ENCODE peak calls at places on chromosomes 16 and 17, in four cellular contexts. N, V, X and E are unnamed samples.

GRCh38 chr17:7982666-7983065 is 19.7 kb upstream of the GUCY2D start:
- DNase-seq in X (no peak), N (peak), V (no peak), E (no peak)

GRCh38 chr16:12639044-12639443 is 164.6 kb downstream of the CPPED1 start:
- DNase-seq in X (no peak), V (peak), N (peak), E (no peak)

GRCh38 chr16:4733747-4734062 is 366 bp downstream of the ANKS3 start:
- DNase-seq in X (no peak), N (no peak), V (no peak), E (no peak)

GRCh38 chr17:45409659-45410076 is 23.0 kb downstream of the ARHGAP27 start:
- DNase-seq in X (no peak), N (no peak), V (no peak), E (no peak)

GRCh38 chr17:60439501-60439900 is 17.2 kb downstream of the CHCT1 start:
- DNase-seq in V (peak), N (no peak), X (no peak), E (no peak)

GRCh38 chr17:75910699-75911098 is 6.0 kb upstream of the MRPL38 start:
- DNase-seq in N (peak), X (no peak), V (no peak), E (peak)

GRCh38 chr17:77375526-77375916 is 234.8 kb downstream of the SEC14L1 start:
- DNase-seq in X (no peak), N (peak), V (no peak), E (no peak)

GRCh38 chr17:68424188-68424587 is 33.1 kb downstream of the WIPI1 start:
- DNase-seq in X (no peak), V (no peak), N (no peak), E (no peak)

GRCh38 chr16:82900611-82901010 is 273.8 kb downstream of the CDH13 start:
- DNase-seq in N (no peak), X (no peak), V (no peak), E (no peak)

GRCh38 chr17:77369544-77369971 is 228.8 kb downstream of the SEC14L1 start:
- DNase-seq in X (no peak), N (peak), V (no peak), E (no peak)

GRCh38 chr17:55770220-55770870 is 19.5 kb downstream of the PCTP start:
- DNase-seq in V (peak), X (no peak), N (peak), E (no peak)

GRCh38 chr17:41060052-41060604 is at the start of gene KRTAP2-3:
- DNase-seq in N (no peak), V (peak), X (no peak), E (no peak)

GRCh38 chr17:7714721-7715594 is 2.6 kb upstream of the DNAH2 start:
- DNase-seq in N (no peak), X (no peak), V (no peak), E (no peak)

GRCh38 chr17:26773189-26774188 is 520.4 kb upstream of the WSB1 start:
- DNase-seq in N (no peak), V (no peak), X (no peak), E (no peak)

GRCh38 chr17:28727727-28728363 is 743 bp upstream of the NEK8 start:
- DNase-seq in N (peak), V (peak), X (peak), E (peak)

GRCh38 chr17:43661699-43662431 is at the start of gene MEOX1:
- DNase-seq in N (no peak), X (peak), V (no peak), E (no peak)

GRCh38 chr16:66457888-66458287 is 30.8 kb downstream of the BEAN1 start:
- DNase-seq in X (no peak), V (no peak), N (no peak), E (no peak)

GRCh38 chr16:15567823-15568222 is 75.1 kb downstream of the MARF1 start:
- DNase-seq in X (no peak), V (no peak), N (no peak), E (no peak)

GRCh38 chr17:71753070-71753469 is 367.8 kb upstream of the SOX9 start:
- DNase-seq in V (no peak), N (no peak), X (no peak), E (no peak)

GRCh38 chr17:67218385-67218950 is 26.5 kb downstream of the HELZ start:
- DNase-seq in X (no peak), N (no peak), V (no peak), E (no peak)

GRCh38 chr17:76077582-76078110 is 1.3 kb upstream of the ZACN start:
- DNase-seq in N (no peak), X (no peak), V (no peak), E (no peak)

GRCh38 chr17:2060681-2061440 is 6.0 kb downstream of the HIC1 start:
- DNase-seq in N (no peak), V (no peak), X (no peak), E (no peak)

GRCh38 chr16:81505011-81505660 is 60.5 kb downstream of the CMIP start:
- DNase-seq in X (peak), N (peak), V (no peak), E (no peak)

GRCh38 chr17:42345396-42346078 is 42.7 kb downstream of the STAT3 start:
- DNase-seq in X (no peak), V (no peak), N (no peak), E (no peak)

GRCh38 chr16:68866933-68867332 is 23.6 kb downstream of the TANGO6 start:
- DNase-seq in X (no peak), N (no peak), V (no peak), E (no peak)

GRCh38 chr16:10868562-10869469 is 8.2 kb upstream of the CIITA start:
- DNase-seq in N (no peak), V (no peak), X (no peak), E (no peak)

GRCh38 chr17:44211281-44212265 is 7.9 kb downstream of the UBTF start:
- DNase-seq in X (no peak), N (no peak), V (no peak), E (no peak)

GRCh38 chr17:34997355-34997862 is 17.1 kb downstream of the LIG3 start:
- DNase-seq in V (no peak), X (no peak), N (no peak), E (no peak)

GRCh38 chr17:2266045-2266864 is 37.3 kb downstream of the SMG6 start:
- DNase-seq in N (no peak), X (peak), V (no peak), E (no peak)

GRCh38 chr17:50627782-50628601 is 6.7 kb upstream of the ABCC3 start:
- DNase-seq in V (peak), X (no peak), N (no peak), E (peak)

GRCh38 chr17:50625032-50625871 is 9.4 kb upstream of the ABCC3 start:
- DNase-seq in V (no peak), X (no peak), N (no peak), E (no peak)

GRCh38 chr17:50627386-50627781 is 7.3 kb upstream of the ABCC3 start:
- DNase-seq in X (no peak), N (no peak), V (no peak), E (no peak)

GRCh38 chr17:50624321-50624935 is 10.3 kb upstream of the ABCC3 start:
- DNase-seq in V (no peak), N (no peak), X (no peak), E (no peak)

DNA sequence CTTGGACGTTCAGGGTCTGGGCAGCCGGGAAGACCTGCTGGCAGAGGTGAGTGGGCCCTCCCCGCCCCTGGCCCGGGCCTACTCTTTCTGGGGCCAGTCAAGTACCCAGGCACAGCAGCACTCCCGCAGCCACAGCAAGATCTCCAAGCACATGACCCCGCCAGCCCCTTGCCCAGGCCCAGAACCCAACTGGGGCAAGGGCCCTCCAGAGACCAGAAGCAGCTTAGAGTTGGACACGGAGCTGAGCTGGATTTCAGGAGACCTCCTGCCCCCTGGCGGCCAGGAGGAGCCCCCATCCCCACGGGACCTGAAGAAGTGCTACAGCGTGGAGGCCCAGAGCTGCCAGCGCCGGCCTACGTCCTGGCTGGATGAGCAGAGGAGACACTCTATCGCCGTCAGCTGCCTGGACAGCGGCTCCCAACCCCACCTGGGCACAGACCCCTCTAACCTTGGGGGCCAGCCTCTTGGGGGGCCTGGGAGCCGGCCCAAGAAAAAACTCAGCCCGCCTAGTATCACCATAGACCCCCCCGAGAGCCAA is 8.6 kb upstream of the ABCC3 start:
- DNase-seq in N (peak), V (peak), X (no peak), E (peak)
- TF ChIP-seq NR2C2 in N (no peak), V (no peak), X (no peak), E (no peak)

GRCh38 chr17:19337712-19338023 is 24.9 kb downstream of the B9D1 start:
- DNase-seq in N (no peak), X (no peak), V (peak), E (peak)

GRCh38 chr17:19335951-19336631 is 26.4 kb downstream of the B9D1 start:
- DNase-seq in X (no peak), N (no peak), V (no peak), E (peak)

GRCh38 chr17:19339341-19339815 is 23.1 kb downstream of the B9D1 start:
- DNase-seq in X (no peak), N (no peak), V (no peak), E (peak)

GRCh38 chr17:19338031-19338990 is 24.2 kb downstream of the B9D1 start:
- DNase-seq in X (no peak), N (peak), V (peak), E (peak)

DNA sequence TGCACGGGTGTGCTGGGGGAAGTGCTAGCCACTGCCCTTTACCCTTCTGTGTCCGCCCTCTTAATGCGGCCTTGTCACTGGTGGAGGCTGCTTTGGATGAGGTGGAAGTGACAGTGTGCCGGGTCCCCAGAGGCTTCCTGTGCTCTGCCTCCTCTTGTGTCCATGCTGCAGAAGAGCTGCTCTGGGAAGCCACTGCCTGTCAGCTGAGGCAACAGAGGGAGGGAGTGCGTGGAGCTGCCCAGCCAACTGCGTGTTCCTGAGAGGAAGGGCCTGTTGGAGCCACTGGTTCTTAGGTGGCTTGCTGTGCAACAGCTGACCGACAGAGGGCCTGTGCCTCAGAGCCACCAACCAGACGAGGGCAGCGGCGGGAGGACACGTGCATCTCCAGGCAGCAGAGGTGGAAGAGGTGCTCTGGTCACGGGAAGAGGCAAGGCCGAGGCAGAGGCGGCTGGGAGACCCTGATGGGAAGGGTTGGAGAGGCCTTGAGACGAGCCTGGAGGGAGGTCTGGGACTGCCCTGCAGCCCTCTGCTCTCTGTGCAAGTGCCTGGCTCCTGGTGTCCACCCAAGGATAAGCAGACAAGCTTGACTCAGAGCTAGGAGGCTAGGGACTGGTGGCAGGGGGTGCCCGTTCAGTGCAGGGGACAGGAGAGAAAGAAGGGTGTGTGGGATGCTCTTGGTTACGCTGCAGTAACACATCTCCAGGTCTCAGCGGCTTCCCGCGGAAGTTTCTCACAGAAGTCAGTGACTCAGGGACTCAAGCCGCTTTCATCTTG is 25.4 kb downstream of the B9D1 start:
- DNase-seq in V (peak), X (no peak), N (peak), E (peak)
- TF ChIP-seq CREM in V (no peak), X (no peak), N (no peak), E (no peak)

GRCh38 chr16:31010943-31011342 is 505 bp upstream of the STX1B start:
- DNase-seq in N (no peak), X (no peak), V (no peak), E (no peak)
- TF ChIP-seq MAX in N (no peak), X (no peak), V (no peak), E (no peak)

GRCh38 chr17:81385320-81386111 is 9.7 kb upstream of the BAHCC1 start:
- DNase-seq in N (no peak), V (peak), X (no peak), E (no peak)
- TF ChIP-seq NR2C2 in N (no peak), V (no peak), X (no peak), E (no peak)

DNA sequence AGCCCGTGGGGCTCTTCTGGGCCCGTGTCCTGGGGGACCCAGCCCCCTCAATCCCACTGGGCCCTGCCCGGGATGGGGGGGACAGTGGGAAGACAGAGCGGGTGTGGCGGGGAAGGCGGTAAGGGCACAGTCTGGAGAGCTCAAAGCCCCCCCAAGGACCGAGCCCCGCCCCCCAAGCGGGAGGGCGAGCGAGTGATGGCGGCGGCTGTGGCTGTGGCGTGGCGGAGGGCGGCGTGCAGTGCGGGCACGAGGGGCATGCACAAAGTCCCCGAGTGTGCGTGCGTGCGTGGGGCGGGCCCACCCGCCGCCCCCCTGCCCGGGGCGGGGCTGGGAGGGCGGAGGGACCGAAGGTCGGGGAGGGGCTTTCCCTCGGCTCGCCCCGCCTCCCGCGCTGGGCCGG is 3.6 kb upstream of the WDR24 start:
- DNase-seq in V (no peak), N (no peak), X (no peak), E (no peak)
- TF ChIP-seq CREM in V (no peak), N (no peak), X (no peak), E (no peak)

GRCh38 chr17:4759776-4760236 is 11.9 kb upstream of the TM4SF5 start:
- DNase-seq in N (peak), X (no peak), V (peak), E (no peak)
- TF ChIP-seq MAX in N (no peak), X (no peak), V (peak), E (no peak)

GRCh38 chr17:82097187-82097918 is 683 bp downstream of the FASN start:
- DNase-seq in V (no peak), X (no peak), N (peak), E (no peak)

GRCh38 chr17:82094931-82095776 is 2.9 kb downstream of the FASN start:
- DNase-seq in X (no peak), V (no peak), N (no peak), E (peak)

GRCh38 chr17:82097919-82098168 is 192 bp downstream of the FASN start:
- DNase-seq in V (no peak), N (no peak), X (no peak), E (no peak)

GRCh38 chr17:82096709-82097186 is 1.3 kb downstream of the FASN start:
- DNase-seq in X (no peak), N (no peak), V (no peak), E (no peak)

DNA sequence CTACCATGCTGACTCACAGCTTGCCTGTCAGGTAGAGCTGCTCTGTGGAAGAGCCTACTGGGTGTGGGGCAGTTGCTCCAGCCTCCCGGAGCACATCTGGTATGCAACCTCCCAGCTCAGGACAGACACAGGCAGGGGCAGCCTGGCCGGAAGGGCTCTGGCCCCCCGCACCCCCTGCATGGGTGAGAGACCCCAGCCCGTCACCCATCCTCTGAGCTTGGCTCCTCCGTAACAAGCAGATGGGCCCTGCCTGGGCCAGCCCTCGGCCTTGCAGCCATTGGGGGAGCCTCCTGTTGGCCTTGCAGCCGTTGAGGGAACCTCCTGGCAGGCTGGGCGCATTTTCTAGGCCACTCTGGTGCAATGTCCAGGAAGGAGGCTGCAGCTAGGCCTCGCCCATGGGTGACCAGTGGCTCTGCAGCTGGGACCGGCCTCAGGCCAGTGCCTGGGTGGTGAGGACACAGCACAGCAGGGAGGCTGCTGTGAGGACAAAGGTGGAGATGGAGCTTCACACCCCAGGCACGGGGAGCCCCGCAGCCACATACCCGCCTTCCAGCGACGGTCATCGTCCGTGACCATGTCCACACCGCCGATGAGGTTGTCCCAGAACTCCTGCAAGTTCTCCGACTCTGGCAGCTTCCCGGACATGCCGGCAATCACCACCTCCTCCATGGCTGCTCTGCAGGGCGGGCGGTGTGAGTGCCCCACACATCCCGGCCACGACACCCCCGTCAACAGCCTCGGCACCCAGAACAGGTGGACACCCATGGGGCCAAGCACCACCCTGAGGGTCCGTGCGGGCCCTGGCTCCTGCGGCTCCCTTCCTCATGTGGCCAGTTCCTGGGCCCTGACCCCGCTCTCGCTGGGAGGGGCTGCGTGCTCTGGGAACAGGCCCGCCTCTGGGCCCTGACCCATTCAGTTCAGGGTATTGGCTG is 2.0 kb downstream of the FASN start:
- DNase-seq in N (no peak), X (no peak), V (no peak), E (no peak)
- TF ChIP-seq NR2C2 in N (no peak), X (no peak), V (no peak), E (no peak)